ENCODE peak calls at places on chromosomes 6 and 20, in seven cellular contexts. K is mucosa of descending colon, I is SK-N-SH, S is progenitor cell of endocrine pancreas, X is glutamatergic neuron, O is WTC11, L is GM06990. D is an unnamed sample.
A peak's percentile ranks its signal among the peaks of the same experiment; 100 is the strongest.

GRCh38 chr6:151365233-151365632 is 26.1 kb downstream of the ZBTB2 start:
- DNase-seq in S (no peak), X (no peak), I (no peak), K (no peak), O (no peak), L (no peak), D (no peak)

GRCh38 chr20:49880724-49881445 is 34.4 kb downstream of the SPATA2 start:
- DNase-seq in O (no peak), S (no peak), X (no peak), L (no peak), I (no peak), K (no peak), D (no peak)

GRCh38 chr20:58829531-58829941 is 21.2 kb downstream of the GNAS-AS1 start:
- DNase-seq in I (no peak), X (no peak), L (no peak), S (no peak), O (no peak), K (no peak), D (no peak)

GRCh38 chr6:133312006-133312405 is 70.8 kb downstream of the EYA4 start:
- DNase-seq in X (no peak), O (no peak), L (no peak), K (no peak), S (no peak), I (no peak), D (no peak)

GRCh38 chr6:137258170-137258569 is 39.0 kb upstream of the IFNGR1 start:
- DNase-seq in I (no peak), S (no peak), X (no peak), K (no peak), O (no peak), L (no peak), D (no peak)

GRCh38 chr6:85756982-85757381 is 114.3 kb upstream of the SYNCRIP start:
- DNase-seq in S (no peak), O (no peak), I (peak; percentile 25), X (no peak), K (peak; percentile 31), L (no peak), D (no peak)

GRCh38 chr6:161272600-161273355 is 1.1 kb downstream of the AGPAT4 start:
- DNase-seq in K (peak; percentile 25), I (peak; percentile 62), X (no peak), O (no peak), S (no peak), L (no peak), D (no peak)

GRCh38 chr20:10562929-10563328 is 110.9 kb downstream of the JAG1 start:
- DNase-seq in O (no peak), X (no peak), S (no peak), K (no peak), L (no peak), I (no peak), D (no peak)

GRCh38 chr6:106997392-106998257 is 23.1 kb upstream of the CD24 start:
- DNase-seq in S (peak; percentile 26), K (peak; percentile 59), O (peak; percentile 86), L (no peak), I (peak; percentile 66), X (peak; percentile 76), D (peak; percentile 34)

GRCh38 chr6:47310131-47310480 is 401 bp upstream of the TNFRSF21 start:
- DNase-seq in L (no peak), X (no peak), O (no peak), S (no peak), I (no peak), K (no peak), D (no peak)
- TF ChIP-seq CTCF in L (no peak), X (no peak), O (no peak), S (peak; percentile 3), I (no peak), K (no peak), D (no peak)

DNA sequence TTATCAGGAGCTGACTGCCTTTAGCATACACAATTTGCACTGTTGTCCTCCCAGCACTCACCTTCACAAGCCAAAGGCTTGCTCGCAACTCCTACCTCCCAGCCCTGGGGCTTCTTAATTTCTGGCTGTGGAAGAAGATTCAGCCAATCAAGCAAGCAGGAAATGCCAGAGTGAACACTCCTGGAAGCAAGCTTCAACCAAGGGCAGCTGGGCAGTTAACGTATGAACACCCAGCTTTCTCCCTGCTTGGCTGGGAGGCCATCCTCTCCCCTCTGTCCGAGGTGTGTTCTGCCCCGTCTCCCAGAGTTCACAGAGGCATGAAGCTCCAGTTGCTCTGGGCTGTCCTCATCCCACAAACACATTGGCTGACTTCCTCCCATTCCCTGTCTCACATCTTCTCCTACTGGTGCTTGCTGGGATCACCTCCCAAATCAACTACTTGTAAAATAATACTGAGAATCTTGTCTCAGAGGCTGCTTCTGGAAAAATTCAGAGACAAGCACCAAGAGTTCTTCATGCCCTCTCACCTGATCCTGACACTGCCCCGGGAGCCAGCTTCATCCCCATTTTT is 15.3 kb upstream of the SRSF6 start:
- DNase-seq in S (no peak), L (no peak), O (no peak), X (no peak), I (no peak), K (no peak), D (no peak)
- TF ChIP-seq CTCF in S (peak; percentile 22), L (no peak), O (no peak), X (peak; percentile 13), I (peak; percentile 18), K (no peak), D (no peak)

GRCh38 chr6:53347921-53348435 is 772 bp downstream of the ELOVL5 start:
- DNase-seq in K (peak; percentile 60), O (peak; percentile 64), X (peak; percentile 81), S (peak; percentile 42), I (peak; percentile 87), L (peak; percentile 71), D (no peak)

GRCh38 chr6:53344993-53345392 is 3.8 kb downstream of the ELOVL5 start:
- DNase-seq in I (no peak), K (no peak), O (no peak), S (no peak), L (no peak), X (no peak), D (no peak)

GRCh38 chr6:53347250-53347920 is 1.4 kb downstream of the ELOVL5 start:
- DNase-seq in K (no peak), X (no peak), S (no peak), L (no peak), O (no peak), I (no peak), D (no peak)

GRCh38 chr6:53349209-53349693 is 501 bp upstream of the ELOVL5 start:
- DNase-seq in I (no peak), X (no peak), L (no peak), S (no peak), K (no peak), O (no peak), D (no peak)

DNA sequence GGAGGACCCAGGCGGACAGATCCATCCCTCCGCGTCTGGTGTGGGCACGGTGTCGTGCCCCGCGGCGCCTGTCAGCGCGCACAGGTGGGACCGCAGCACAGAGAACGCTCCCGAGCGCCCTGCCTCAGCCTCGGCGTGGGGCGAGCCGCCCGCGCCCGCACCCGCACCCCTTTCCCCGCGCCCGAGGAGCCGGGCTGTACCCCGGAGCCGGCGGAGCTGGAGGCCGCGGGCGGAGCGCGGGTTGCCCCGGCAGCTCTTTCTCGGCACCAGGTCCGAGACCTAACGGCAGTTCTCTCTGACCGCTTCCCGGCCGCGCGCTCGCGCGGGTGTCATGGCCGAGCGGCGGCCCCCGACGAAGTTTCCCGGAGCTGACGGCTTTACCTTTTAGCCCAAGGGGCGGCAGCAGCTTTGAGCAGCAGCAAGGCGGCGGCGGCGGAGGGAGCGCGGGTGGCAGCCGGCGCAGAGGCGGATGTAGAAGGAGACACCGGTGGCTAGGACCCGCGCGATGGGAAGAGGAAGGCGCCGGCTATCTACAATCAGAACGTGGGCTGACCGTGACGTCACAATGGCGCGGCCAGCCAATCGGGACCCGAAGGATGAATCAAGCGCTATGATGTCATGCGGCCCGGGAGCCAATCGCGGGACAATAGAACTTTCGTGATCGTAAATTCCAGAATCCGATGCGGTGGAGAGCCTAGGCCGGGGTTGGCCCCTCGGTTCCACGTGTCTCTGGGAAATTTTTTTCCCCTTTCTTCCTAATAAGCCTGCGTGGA is at the start of gene ELOVL5:
- DNase-seq in O (peak; percentile 95), S (peak; percentile 87), K (peak; percentile 98), L (peak; percentile 94), X (peak; percentile 98), I (peak; percentile 92), D (peak; percentile 92)
- TF ChIP-seq CTCF in O (no peak), S (no peak), K (no peak), L (no peak), X (no peak), I (no peak), D (no peak)

DNA sequence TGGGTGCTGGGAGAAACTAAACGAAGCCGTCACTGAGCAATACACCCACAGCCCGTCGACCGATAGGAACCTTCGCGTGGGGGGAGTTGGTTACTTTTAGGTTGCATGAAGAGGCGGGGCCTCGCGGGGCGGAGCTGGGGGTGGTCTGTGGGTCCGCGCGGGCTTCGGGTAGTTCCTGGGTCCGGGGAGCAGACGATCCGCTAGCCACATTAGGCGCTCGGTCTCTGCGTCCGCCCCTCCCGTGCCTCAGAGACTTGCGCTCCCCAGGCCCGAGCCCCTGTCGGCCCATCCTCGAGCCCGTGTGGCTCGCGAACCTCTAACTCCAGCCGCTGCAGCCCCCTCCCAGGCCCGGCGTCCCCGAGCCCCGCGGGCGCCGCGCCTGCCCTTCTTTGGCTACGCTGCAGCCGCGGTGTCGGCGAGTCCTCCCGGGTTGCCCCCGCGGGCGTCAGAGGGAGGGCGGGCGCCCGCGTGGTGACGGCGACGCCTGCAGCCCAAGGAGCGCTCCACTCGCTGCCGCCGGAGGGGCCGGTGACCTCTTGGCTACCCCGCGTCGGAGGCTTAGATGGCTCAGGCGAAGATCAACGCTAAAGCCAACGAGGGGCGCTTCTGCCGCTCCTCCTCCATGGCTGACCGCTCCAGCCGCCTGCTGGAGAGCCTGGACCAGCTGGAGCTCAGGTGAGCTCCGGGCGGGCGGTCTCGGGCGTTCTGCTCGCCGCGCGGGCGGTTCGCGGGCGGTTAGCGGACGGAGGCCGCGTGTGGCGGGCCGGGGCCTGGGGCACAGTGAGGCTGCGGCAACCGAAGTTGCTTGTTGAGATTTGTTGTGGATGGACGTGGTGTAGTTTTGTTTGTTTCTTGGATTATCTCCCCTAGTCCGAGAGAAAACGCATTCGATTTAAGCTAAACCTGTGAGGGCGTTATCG is at the start of gene BAG2:
- DNase-seq in S (peak; percentile 77), L (peak; percentile 96), O (peak; percentile 88), I (peak; percentile 89), X (peak; percentile 93), K (peak; percentile 83), D (peak; percentile 86)
- TF ChIP-seq CTCF in S (peak; percentile 27), L (peak; percentile 4), O (no peak), I (peak; percentile 32), X (peak; percentile 8), K (peak; percentile 11), D (no peak)